ENCODE peak calls at places on chromosomes 11 and 22, in five cellular contexts. L is AG04449, B is neural progenitor cell, Q is GM23338, W is foreskin fibroblast. U is an unnamed sample.

GRCh38 chr22:43774318-43774717 is 37.8 kb downstream of the EFCAB6 start:
- DNase-seq in L (no peak), B (no peak), Q (no peak), W (no peak), U (no peak)

GRCh38 chr22:45994516-45995404 is 17.8 kb upstream of the WNT7B start:
- DNase-seq in L (no peak), B (peak), Q (peak), W (peak), U (no peak)

GRCh38 chr11:22884268-22884667 is 24.0 kb upstream of the CCDC179 start:
- DNase-seq in L (no peak), B (no peak), Q (no peak), W (no peak), U (no peak)

GRCh38 chr11:15161746-15162145 is 47.0 kb downstream of the INSC start:
- DNase-seq in L (no peak), B (no peak), Q (no peak), W (no peak), U (no peak)

GRCh38 chr11:702731-703461 is 3.1 kb upstream of the EPS8L2 start:
- DNase-seq in L (no peak), B (no peak), Q (no peak), W (no peak), U (no peak)

GRCh38 chr11:46948378-46949131 is 12.0 kb downstream of the CSTPP1 start:
- DNase-seq in L (peak), B (no peak), Q (no peak), W (peak), U (peak)

GRCh38 chr11:2588809-2589537 is 110.8 kb downstream of the KCNQ1OT1 start:
- DNase-seq in L (no peak), B (no peak), Q (no peak), W (no peak), U (no peak)

GRCh38 chr11:1750840-1751520 is 585 bp upstream of the IFITM10 start:
- DNase-seq in L (no peak), B (no peak), Q (no peak), W (no peak), U (no peak)

GRCh38 chr11:15035283-15035682 is 38.1 kb upstream of the CALCB start:
- DNase-seq in L (no peak), B (peak), Q (peak), W (no peak), U (no peak)

GRCh38 chr22:48750826-48751440 is 1076.7 kb downstream of the BRD1 start:
- DNase-seq in L (no peak), B (no peak), Q (no peak), W (no peak), U (no peak)

GRCh38 chr11:110337570-110338193 is 41.3 kb upstream of the RDX start:
- DNase-seq in L (no peak), B (no peak), Q (peak), W (peak), U (no peak)

GRCh38 chr11:75728992-75729391 is 11.4 kb downstream of the MOGAT2 start:
- DNase-seq in L (no peak), B (no peak), Q (no peak), W (no peak), U (no peak)

GRCh38 chr11:77109236-77110019 is 6.8 kb downstream of the OMP start:
- DNase-seq in L (no peak), B (no peak), Q (no peak), W (peak), U (no peak)

GRCh38 chr11:121476379-121477032 is 23.7 kb upstream of the SORL1-AS1 start:
- DNase-seq in L (no peak), B (no peak), Q (no peak), W (no peak), U (no peak)

GRCh38 chr11:85889676-85890579 is 34.7 kb downstream of the CCDC83 start:
- DNase-seq in L (peak), B (no peak), Q (no peak), W (peak), U (peak)

GRCh38 chr22:23212061-23213030 is 32.0 kb downstream of the BCR start:
- DNase-seq in L (no peak), B (no peak), Q (no peak), W (no peak), U (no peak)

GRCh38 chr22:20904980-20905355 is 12.2 kb upstream of the CRKL start:
- DNase-seq in L (no peak), B (no peak), Q (no peak), W (no peak), U (no peak)

GRCh38 chr22:49239264-49240015 is 588.2 kb downstream of the BRD1 start:
- DNase-seq in L (no peak), B (no peak), Q (no peak), W (no peak), U (no peak)

GRCh38 chr11:45079075-45079444 is 67.4 kb upstream of the PRDM11 start:
- DNase-seq in L (no peak), B (peak), Q (no peak), W (no peak), U (no peak)

GRCh38 chr11:113255741-113256140 is 58.6 kb upstream of the TTC12 start:
- DNase-seq in L (no peak), B (no peak), Q (no peak), W (no peak), U (no peak)

GRCh38 chr22:47610766-47611165 is 848.3 kb downstream of the TBC1D22A start:
- DNase-seq in L (no peak), B (no peak), Q (no peak), W (no peak), U (no peak)

GRCh38 chr11:2893935-2894334 is 8.4 kb upstream of the CDKN1C start:
- DNase-seq in L (no peak), B (no peak), Q (no peak), W (no peak), U (no peak)

GRCh38 chr11:11965192-11965591 is 43.2 kb downstream of the DKK3 start:
- DNase-seq in L (no peak), B (no peak), Q (no peak), W (no peak), U (no peak)

GRCh38 chr22:46091277-46091977 is 58.9 kb upstream of the PPARA start:
- DNase-seq in L (no peak), B (no peak), Q (no peak), W (no peak), U (no peak)

GRCh38 chr11:64894070-64894811 is 15.8 kb upstream of the EHD1 start:
- DNase-seq in L (no peak), B (peak), Q (peak), W (peak), U (no peak)

GRCh38 chr11:57917632-57918031 is 106.0 kb upstream of the OR9Q1 start:
- DNase-seq in L (no peak), B (no peak), Q (no peak), W (no peak), U (no peak)

GRCh38 chr11:68643576-68643975 is 40.8 kb upstream of the GAL start:
- DNase-seq in L (no peak), B (no peak), Q (no peak), W (peak), U (no peak)

GRCh38 chr11:64675417-64676252 is 47.4 kb downstream of the NRXN2 start:
- DNase-seq in L (peak), B (no peak), Q (no peak), W (peak), U (no peak)

GRCh38 chr11:61021661-61022212 is 50.3 kb downstream of the CD6 start:
- DNase-seq in L (no peak), B (peak), Q (peak), W (no peak), U (no peak)

GRCh38 chr11:69202511-69203221 is 46.9 kb downstream of the SMIM38 start:
- DNase-seq in L (no peak), B (no peak), Q (no peak), W (no peak), U (no peak)

GRCh38 chr11:17230867-17231851 is 23.4 kb upstream of the PIK3C2A start:
- DNase-seq in L (no peak), B (no peak), Q (no peak), W (no peak), U (no peak)

GRCh38 chr11:71437399-71437798 is 10.8 kb downstream of the DHCR7 start:
- DNase-seq in L (no peak), B (no peak), Q (no peak), W (no peak), U (no peak)

GRCh38 chr11:64859542-64860414 is 15.3 kb upstream of the CDC42BPG start:
- DNase-seq in L (no peak), B (no peak), Q (no peak), W (no peak), U (no peak)

GRCh38 chr11:78886616-78887015 is 312.0 kb upstream of the NARS2 start:
- DNase-seq in L (no peak), B (no peak), Q (no peak), W (peak), U (no peak)

GRCh38 chr22:24696551-24697001 is 77.9 kb downstream of the PIWIL3 start:
- DNase-seq in L (no peak), B (no peak), Q (no peak), W (no peak), U (no peak)

GRCh38 chr11:32713496-32713895 is 81.0 kb downstream of the CCDC73 start:
- DNase-seq in L (no peak), B (peak), Q (peak), W (peak), U (no peak)

GRCh38 chr11:80855975-80856524 is 1415.2 kb upstream of the TENM4 start:
- DNase-seq in L (no peak), B (no peak), Q (no peak), W (peak), U (peak)

GRCh38 chr11:114089748-114090147 is 30.2 kb downstream of the ZBTB16 start:
- DNase-seq in L (no peak), B (no peak), Q (no peak), W (no peak), U (no peak)

GRCh38 chr11:8749202-8749601 is 66.6 kb downstream of the RPL27A start:
- DNase-seq in L (no peak), B (no peak), Q (no peak), W (no peak), U (no peak)

DNA sequence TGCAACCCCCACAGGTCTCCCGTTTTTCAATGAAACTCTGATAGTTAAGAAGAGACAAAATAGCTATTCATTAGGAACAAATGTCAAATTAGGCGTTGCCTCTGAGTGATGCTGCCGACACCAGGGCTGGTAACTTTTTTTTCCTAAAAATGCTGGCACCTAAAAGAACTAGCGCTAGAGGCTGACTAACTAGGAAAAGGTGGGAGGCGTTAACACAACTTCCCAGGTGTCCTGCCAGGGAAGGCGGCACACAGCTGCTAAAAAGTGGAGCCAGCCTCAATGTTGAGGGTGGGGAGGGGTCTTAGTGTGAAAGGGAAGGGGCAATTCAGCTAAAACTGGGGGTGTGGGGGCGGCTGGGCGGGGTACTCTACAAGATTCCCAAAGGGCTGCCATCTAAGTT is 5.4 kb downstream of the MN1 start:
- DNase-seq in L (no peak), B (no peak), Q (no peak), W (no peak), U (no peak)
- H3K4me3 ChIP-seq in L (peak), B (peak), Q (peak), W (peak), U (peak)

DNA sequence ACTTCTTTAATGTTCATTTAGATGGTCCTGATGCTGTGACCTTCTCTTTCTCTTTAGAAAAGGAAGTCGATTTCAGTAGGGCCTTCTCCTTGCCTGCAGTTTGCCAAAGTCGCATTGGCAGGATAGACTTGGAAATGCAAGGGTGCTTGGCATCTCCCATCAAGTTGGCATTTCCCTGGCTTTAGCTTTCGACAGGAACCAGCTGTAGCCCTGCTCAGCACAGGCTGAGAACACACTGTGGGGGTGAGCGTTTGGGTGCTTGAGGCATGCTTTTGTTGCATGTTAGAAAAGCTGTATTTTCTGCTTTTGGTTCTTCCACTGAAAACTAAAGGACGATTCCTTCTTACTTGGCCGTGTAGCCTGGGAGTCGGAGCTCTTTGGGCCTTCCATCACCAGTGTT is 37.7 kb downstream of the LDLRAD3 start:
- DNase-seq in L (no peak), B (no peak), Q (no peak), W (no peak), U (no peak)
- H3K4me3 ChIP-seq in L (no peak), B (no peak), Q (no peak), W (no peak), U (no peak)

GRCh38 chr11:123129920-123130319 is 65.1 kb downstream of the CLMP start:
- DNase-seq in L (peak), B (no peak), Q (no peak), W (peak), U (peak)
- H3K4me3 ChIP-seq in L (no peak), B (no peak), Q (no peak), W (no peak), U (no peak)

GRCh38 chr11:19737575-19737974 is 24.9 kb downstream of the NAV2 start:
- DNase-seq in L (no peak), B (no peak), Q (no peak), W (no peak), U (no peak)

GRCh38 chr11:19736831-19737230 is 24.2 kb downstream of the NAV2 start:
- DNase-seq in L (no peak), B (no peak), Q (no peak), W (no peak), U (no peak)

GRCh38 chr11:19738124-19738523 is 25.5 kb downstream of the NAV2 start:
- DNase-seq in L (no peak), B (no peak), Q (no peak), W (peak), U (no peak)

GRCh38 chr11:19734171-19734570 is 21.5 kb downstream of the NAV2 start:
- DNase-seq in L (no peak), B (no peak), Q (no peak), W (peak), U (no peak)

DNA sequence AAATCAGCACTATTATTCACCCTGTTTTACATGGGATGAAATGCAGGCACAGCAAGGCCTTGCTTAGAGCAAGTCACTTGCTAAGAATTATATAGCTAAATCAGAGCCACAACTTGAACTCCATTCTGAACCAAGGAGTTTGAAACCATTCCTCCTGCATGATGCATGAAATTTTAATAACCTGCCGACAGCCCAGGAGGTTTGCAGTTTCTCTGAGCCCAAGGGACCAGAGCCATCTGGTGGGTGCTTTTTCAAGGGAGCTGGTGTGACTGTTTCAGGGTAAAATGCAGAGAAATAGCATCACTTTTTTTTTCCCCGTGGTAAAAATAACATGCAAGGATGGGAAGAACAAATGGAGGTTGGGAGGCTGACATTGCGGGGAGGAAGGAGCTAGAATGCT is 22.9 kb downstream of the NAV2 start:
- DNase-seq in L (peak), B (no peak), Q (no peak), W (peak), U (no peak)
- H3K4me3 ChIP-seq in L (no peak), B (no peak), Q (no peak), W (no peak), U (no peak)